ENCODE peak calls at places on chromosomes 1 and 21, in five cellular contexts. R, X, F, D and U are unnamed samples.

GRCh38 chr1:89523597-89524368 is 846 bp upstream of the LRRC8B start:
- DNase-seq in R (no peak), X (no peak), F (peak; percentile 82), D (peak; percentile 67), U (peak; percentile 56)

GRCh38 chr1:38746966-38747600 is 112.5 kb downstream of the RRAGC start:
- DNase-seq in R (no peak), X (no peak), F (no peak), D (peak; percentile 41), U (no peak)

GRCh38 chr1:24897263-24898151 is 32.6 kb downstream of the RUNX3 start:
- DNase-seq in R (no peak), X (no peak), F (no peak), D (no peak), U (no peak)

GRCh38 chr1:231613419-231614349 is 12.9 kb upstream of the DISC1 start:
- DNase-seq in R (no peak), X (no peak), F (peak; percentile 15), D (no peak), U (no peak)

GRCh38 chr1:180627411-180627810 is 4.4 kb upstream of the XPR1 start:
- DNase-seq in R (no peak), X (no peak), F (no peak), D (no peak), U (no peak)

GRCh38 chr1:20343149-20343936 is 52.7 kb downstream of the VWA5B1 start:
- DNase-seq in R (no peak), X (peak; percentile 46), F (peak; percentile 20), D (peak; percentile 94), U (no peak)

GRCh38 chr1:233295775-233296322 is 324 bp upstream of the PCNX2 start:
- DNase-seq in R (no peak), X (no peak), F (no peak), D (no peak), U (no peak)

GRCh38 chr1:8552135-8552534 is 234.2 kb downstream of the SLC45A1 start:
- DNase-seq in R (no peak), X (no peak), F (no peak), D (no peak), U (no peak)

GRCh38 chr21:29305561-29305960 is 6.8 kb downstream of the BACH1 start:
- DNase-seq in R (no peak), X (no peak), F (no peak), D (no peak), U (no peak)

GRCh38 chr21:40047211-40047610 is 180.0 kb downstream of the PCP4 start:
- DNase-seq in R (no peak), X (no peak), F (no peak), D (no peak), U (no peak)

GRCh38 chr1:40774266-40774998 is 9.2 kb upstream of the KCNQ4 start:
- DNase-seq in R (no peak), X (peak; percentile 72), F (no peak), D (peak; percentile 78), U (peak; percentile 94)

GRCh38 chr1:36847761-36848160 is 186.6 kb downstream of the GRIK3 start:
- DNase-seq in R (no peak), X (no peak), F (peak; percentile 95), D (peak; percentile 48), U (peak; percentile 80)